ENCODE peak calls at places on chromosomes 3 and 15, in ten cellular contexts. R is GM13976; I is fibroblast of gingiva; X is activated CD4-positive, alpha-beta T cell treated with anti-CD3 and anti-CD28 coated beads, Interleukin-2, amount 50 U/mL, for 4 hours; M is OCI-LY7; P is mucosa of descending colon; V is RPMI8226; T is AG10803; J is activated CD8-positive, alpha-beta T cell treated with anti-CD3 and anti-CD28 coated beads for 36 hours; C is stimulated activated CD4-positive, alpha-beta T cell treated with anti-CD3 and anti-CD28 coated beads, Interleukin-1b, Interleukin-23, amount 100 ng/mL, for 1 hour. U is an unnamed sample.
A peak's percentile ranks its signal among the peaks of the same experiment; 100 is the strongest.

GRCh38 chr3:196057663-196058356 is 24.1 kb downstream of the TFRC start:
- DNase-seq in R (no peak), I (no peak), X (no peak), M (no peak), P (no peak), V (no peak), T (no peak), J (no peak), C (no peak), U (no peak)

GRCh38 chr15:70267879-70268278 is 170.2 kb upstream of the TLE3 start:
- DNase-seq in R (no peak), I (no peak), X (no peak), M (no peak), P (no peak), V (no peak), T (peak; percentile 41), J (no peak), C (no peak), U (no peak)

GRCh38 chr15:80695099-80695910 is at the start of gene ABHD17C:
- DNase-seq in R (peak; percentile 84), I (peak; percentile 69), X (peak; percentile 29), M (peak; percentile 48), P (peak; percentile 81), V (peak; percentile 76), T (peak; percentile 61), J (peak; percentile 49), C (no peak), U (peak; percentile 66)

GRCh38 chr3:156456771-156457224 is 98.1 kb downstream of the SSR3 start:
- DNase-seq in R (no peak), I (no peak), X (no peak), M (no peak), P (no peak), V (no peak), T (no peak), J (no peak), C (no peak), U (no peak)

GRCh38 chr3:150412599-150413069 is 4.5 kb downstream of the TSC22D2 start:
- DNase-seq in R (peak; percentile 28), I (peak; percentile 88), X (no peak), M (peak; percentile 29), P (no peak), V (peak; percentile 63), T (peak; percentile 83), J (peak; percentile 23), C (no peak), U (peak; percentile 55)

GRCh38 chr15:39205506-39206371 is 375.1 kb upstream of the THBS1 start:
- DNase-seq in R (no peak), I (peak; percentile 83), X (no peak), M (no peak), P (no peak), V (no peak), T (no peak), J (no peak), C (no peak), U (no peak)

GRCh38 chr15:60004019-60004845 is at the start of gene FOXB1:
- DNase-seq in R (peak; percentile 35), I (no peak), X (no peak), M (no peak), P (no peak), V (no peak), T (no peak), J (peak; percentile 53), C (no peak), U (peak; percentile 52)

GRCh38 chr15:62624541-62625399 is 417.8 kb upstream of the TPM1 start:
- DNase-seq in R (no peak), I (peak; percentile 74), X (no peak), M (no peak), P (no peak), V (no peak), T (peak; percentile 94), J (peak; percentile 17), C (no peak), U (no peak)

GRCh38 chr15:68556139-68556990 is 22.4 kb upstream of the CORO2B start:
- DNase-seq in R (no peak), I (no peak), X (no peak), M (no peak), P (no peak), V (no peak), T (no peak), J (no peak), C (no peak), U (no peak)

GRCh38 chr3:139935071-139935865 is at the start of gene CLSTN2:
- DNase-seq in R (peak; percentile 61), I (peak; percentile 21), X (no peak), M (no peak), P (peak; percentile 52), V (peak; percentile 33), T (peak; percentile 7), J (peak; percentile 50), C (no peak), U (peak; percentile 1)

GRCh38 chr15:75836953-75837321 is 6.3 kb upstream of the UBE2Q2 start:
- DNase-seq in R (peak; percentile 48), I (peak; percentile 72), X (no peak), M (no peak), P (no peak), V (peak; percentile 34), T (peak; percentile 84), J (peak; percentile 77), C (peak; percentile 10), U (peak; percentile 76)

GRCh38 chr15:64856429-64857145 is 14.9 kb downstream of the PLEKHO2 start:
- DNase-seq in R (no peak), I (peak; percentile 89), X (no peak), M (no peak), P (peak; percentile 21), V (no peak), T (peak; percentile 58), J (no peak), C (no peak), U (no peak)

GRCh38 chr3:157981819-157982218 is 124.4 kb downstream of the SHOX2 start:
- DNase-seq in R (no peak), I (no peak), X (no peak), M (no peak), P (no peak), V (no peak), T (no peak), J (no peak), C (no peak), U (no peak)

GRCh38 chr15:67135494-67135893 is 70.1 kb downstream of the SMAD3 start:
- DNase-seq in R (no peak), I (peak; percentile 92), X (no peak), M (peak; percentile 14), P (no peak), V (no peak), T (peak; percentile 84), J (no peak), C (no peak), U (no peak)

GRCh38 chr15:67033521-67033920 is 31.9 kb upstream of the SMAD3 start:
- DNase-seq in R (no peak), I (no peak), X (no peak), M (no peak), P (no peak), V (no peak), T (no peak), J (no peak), C (no peak), U (no peak)

GRCh38 chr3:11592460-11593298 is 51.0 kb downstream of the VGLL4 start:
- DNase-seq in R (no peak), I (no peak), X (no peak), M (no peak), P (no peak), V (no peak), T (peak; percentile 56), J (no peak), C (no peak), U (no peak)

GRCh38 chr3:50254577-50255250 is 14.2 kb upstream of the SEMA3B start:
- DNase-seq in R (no peak), I (peak; percentile 28), X (no peak), M (no peak), P (no peak), V (no peak), T (no peak), J (no peak), C (no peak), U (peak; percentile 45)

GRCh38 chr15:62469478-62469873 is 304.4 kb upstream of the C2CD4B start:
- DNase-seq in R (no peak), I (peak; percentile 64), X (no peak), M (no peak), P (no peak), V (no peak), T (peak; percentile 88), J (no peak), C (no peak), U (no peak)

GRCh38 chr15:58628206-58629057 is 121.1 kb downstream of the ADAM10 start:
- DNase-seq in R (peak; percentile 25), I (no peak), X (no peak), M (peak; percentile 13), P (no peak), V (peak; percentile 26), T (no peak), J (no peak), C (no peak), U (no peak)

GRCh38 chr3:197718904-197719303 is 17.8 kb downstream of the RUBCN start:
- DNase-seq in R (no peak), I (peak; percentile 38), X (no peak), M (no peak), P (no peak), V (no peak), T (peak; percentile 71), J (no peak), C (no peak), U (no peak)